ENCODE peak calls at places on chromosomes 13 and 19, in ten cellular contexts. One of them, this sample, is unnamed.

GRCh38 chr19:2476451-2477140 is 669 bp downstream of the GADD45B start:
- DNase-seq in GM06990: peak
- DNase-seq in pons: peak
- DNase-seq in A172: peak
- DNase-seq in AG10803: peak
- DNase-seq in naive thymus-derived CD8-positive, alpha-beta T cell: peak
- DNase-seq in DMS 273 treated with DMSO at 0.1 percent for 48 hours: no peak
- DNase-seq in omental fat pad: no peak
- DNase-seq in HS-5: no peak
- DNase-seq in substantia nigra: peak
- DNase-seq in this sample: peak

GRCh38 chr13:27039171-27039701 is 132.4 kb downstream of the USP12 start:
- DNase-seq in GM06990: no peak
- DNase-seq in pons: no peak
- DNase-seq in A172: no peak
- DNase-seq in AG10803: no peak
- DNase-seq in naive thymus-derived CD8-positive, alpha-beta T cell: no peak
- DNase-seq in DMS 273 treated with DMSO at 0.1 percent for 48 hours: no peak
- DNase-seq in omental fat pad: no peak
- DNase-seq in HS-5: no peak
- DNase-seq in substantia nigra: no peak
- DNase-seq in this sample: no peak

GRCh38 chr19:13014101-13014920 is 19.0 kb downstream of the NFIX start:
- DNase-seq in GM06990: no peak
- DNase-seq in pons: no peak
- DNase-seq in A172: no peak
- DNase-seq in AG10803: peak
- DNase-seq in naive thymus-derived CD8-positive, alpha-beta T cell: no peak
- DNase-seq in DMS 273 treated with DMSO at 0.1 percent for 48 hours: no peak
- DNase-seq in omental fat pad: no peak
- DNase-seq in HS-5: no peak
- DNase-seq in substantia nigra: peak
- DNase-seq in this sample: no peak

GRCh38 chr13:47039106-47039505 is 142.3 kb upstream of the HTR2A start:
- DNase-seq in GM06990: no peak
- DNase-seq in pons: no peak
- DNase-seq in A172: peak
- DNase-seq in AG10803: peak
- DNase-seq in naive thymus-derived CD8-positive, alpha-beta T cell: no peak
- DNase-seq in DMS 273 treated with DMSO at 0.1 percent for 48 hours: no peak
- DNase-seq in omental fat pad: no peak
- DNase-seq in HS-5: no peak
- DNase-seq in substantia nigra: no peak
- DNase-seq in this sample: no peak

GRCh38 chr13:53144826-53145225 is 116.2 kb downstream of the OLFM4 start:
- DNase-seq in GM06990: no peak
- DNase-seq in pons: no peak
- DNase-seq in A172: no peak
- DNase-seq in AG10803: no peak
- DNase-seq in naive thymus-derived CD8-positive, alpha-beta T cell: no peak
- DNase-seq in DMS 273 treated with DMSO at 0.1 percent for 48 hours: no peak
- DNase-seq in omental fat pad: no peak
- DNase-seq in HS-5: no peak
- DNase-seq in substantia nigra: no peak
- DNase-seq in this sample: no peak

GRCh38 chr19:44608391-44608821 is 5.0 kb upstream of the IGSF23 start:
- DNase-seq in GM06990: no peak
- DNase-seq in pons: no peak
- DNase-seq in A172: no peak
- DNase-seq in AG10803: no peak
- DNase-seq in naive thymus-derived CD8-positive, alpha-beta T cell: no peak
- DNase-seq in DMS 273 treated with DMSO at 0.1 percent for 48 hours: peak
- DNase-seq in omental fat pad: no peak
- DNase-seq in HS-5: peak
- DNase-seq in substantia nigra: no peak
- DNase-seq in this sample: no peak

GRCh38 chr19:51333836-51334460 is 8.0 kb downstream of the VSIG10L start:
- DNase-seq in GM06990: no peak
- DNase-seq in pons: no peak
- DNase-seq in A172: no peak
- DNase-seq in AG10803: no peak
- DNase-seq in naive thymus-derived CD8-positive, alpha-beta T cell: no peak
- DNase-seq in DMS 273 treated with DMSO at 0.1 percent for 48 hours: no peak
- DNase-seq in omental fat pad: no peak
- DNase-seq in HS-5: no peak
- DNase-seq in substantia nigra: no peak
- DNase-seq in this sample: no peak

GRCh38 chr19:51607920-51608562 is 22.2 kb downstream of the SIGLEC5 start:
- DNase-seq in GM06990: peak
- DNase-seq in pons: peak
- DNase-seq in A172: peak
- DNase-seq in AG10803: peak
- DNase-seq in naive thymus-derived CD8-positive, alpha-beta T cell: peak
- DNase-seq in DMS 273 treated with DMSO at 0.1 percent for 48 hours: no peak
- DNase-seq in omental fat pad: peak
- DNase-seq in HS-5: no peak
- DNase-seq in substantia nigra: peak
- DNase-seq in this sample: no peak

GRCh38 chr13:85277753-85278152 is 521.5 kb downstream of the SLITRK6 start:
- DNase-seq in GM06990: no peak
- DNase-seq in pons: no peak
- DNase-seq in A172: peak
- DNase-seq in AG10803: no peak
- DNase-seq in naive thymus-derived CD8-positive, alpha-beta T cell: no peak
- DNase-seq in DMS 273 treated with DMSO at 0.1 percent for 48 hours: no peak
- DNase-seq in omental fat pad: no peak
- DNase-seq in HS-5: peak
- DNase-seq in substantia nigra: no peak
- DNase-seq in this sample: no peak

GRCh38 chr19:49872245-49873148 is 4.7 kb downstream of the AKT1S1 start:
- DNase-seq in GM06990: no peak
- DNase-seq in pons: no peak
- DNase-seq in A172: no peak
- DNase-seq in AG10803: no peak
- DNase-seq in naive thymus-derived CD8-positive, alpha-beta T cell: no peak
- DNase-seq in DMS 273 treated with DMSO at 0.1 percent for 48 hours: no peak
- DNase-seq in omental fat pad: no peak
- DNase-seq in HS-5: no peak
- DNase-seq in substantia nigra: no peak
- DNase-seq in this sample: no peak

GRCh38 chr13:110119943-110120905 is 186.7 kb downstream of the COL4A1 start:
- DNase-seq in GM06990: no peak
- DNase-seq in pons: no peak
- DNase-seq in A172: peak
- DNase-seq in AG10803: no peak
- DNase-seq in naive thymus-derived CD8-positive, alpha-beta T cell: no peak
- DNase-seq in DMS 273 treated with DMSO at 0.1 percent for 48 hours: no peak
- DNase-seq in omental fat pad: no peak
- DNase-seq in HS-5: no peak
- DNase-seq in substantia nigra: no peak
- DNase-seq in this sample: no peak

GRCh38 chr13:32938907-32939306 is 77.3 kb upstream of the KL start:
- DNase-seq in GM06990: no peak
- DNase-seq in pons: no peak
- DNase-seq in A172: peak
- DNase-seq in AG10803: peak
- DNase-seq in naive thymus-derived CD8-positive, alpha-beta T cell: no peak
- DNase-seq in DMS 273 treated with DMSO at 0.1 percent for 48 hours: no peak
- DNase-seq in omental fat pad: no peak
- DNase-seq in HS-5: no peak
- DNase-seq in substantia nigra: no peak
- DNase-seq in this sample: no peak

GRCh38 chr19:8305798-8306197 is 2.4 kb downstream of the CD320 start:
- DNase-seq in GM06990: no peak
- DNase-seq in pons: no peak
- DNase-seq in A172: no peak
- DNase-seq in AG10803: no peak
- DNase-seq in naive thymus-derived CD8-positive, alpha-beta T cell: no peak
- DNase-seq in DMS 273 treated with DMSO at 0.1 percent for 48 hours: no peak
- DNase-seq in omental fat pad: no peak
- DNase-seq in HS-5: no peak
- DNase-seq in substantia nigra: no peak
- DNase-seq in this sample: no peak

GRCh38 chr13:83845121-83845520 is 37.2 kb downstream of the SLITRK1 start:
- DNase-seq in GM06990: no peak
- DNase-seq in pons: no peak
- DNase-seq in A172: peak
- DNase-seq in AG10803: peak
- DNase-seq in naive thymus-derived CD8-positive, alpha-beta T cell: no peak
- DNase-seq in DMS 273 treated with DMSO at 0.1 percent for 48 hours: no peak
- DNase-seq in omental fat pad: no peak
- DNase-seq in HS-5: no peak
- DNase-seq in substantia nigra: no peak
- DNase-seq in this sample: no peak

GRCh38 chr13:102136735-102137296 is 265.0 kb downstream of the FGF14 start:
- DNase-seq in GM06990: no peak
- DNase-seq in pons: no peak
- DNase-seq in A172: no peak
- DNase-seq in AG10803: no peak
- DNase-seq in naive thymus-derived CD8-positive, alpha-beta T cell: no peak
- DNase-seq in DMS 273 treated with DMSO at 0.1 percent for 48 hours: no peak
- DNase-seq in omental fat pad: no peak
- DNase-seq in HS-5: no peak
- DNase-seq in substantia nigra: no peak
- DNase-seq in this sample: no peak

GRCh38 chr19:33282036-33282686 is 20.2 kb downstream of the CEBPA start:
- DNase-seq in GM06990: no peak
- DNase-seq in pons: no peak
- DNase-seq in A172: peak
- DNase-seq in AG10803: peak
- DNase-seq in naive thymus-derived CD8-positive, alpha-beta T cell: no peak
- DNase-seq in DMS 273 treated with DMSO at 0.1 percent for 48 hours: no peak
- DNase-seq in omental fat pad: no peak
- DNase-seq in HS-5: no peak
- DNase-seq in substantia nigra: no peak
- DNase-seq in this sample: no peak

GRCh38 chr19:5057860-5058259 is 88.9 kb downstream of the KDM4B start:
- DNase-seq in GM06990: no peak
- DNase-seq in pons: no peak
- DNase-seq in A172: peak
- DNase-seq in AG10803: peak
- DNase-seq in naive thymus-derived CD8-positive, alpha-beta T cell: no peak
- DNase-seq in DMS 273 treated with DMSO at 0.1 percent for 48 hours: no peak
- DNase-seq in omental fat pad: no peak
- DNase-seq in HS-5: no peak
- DNase-seq in substantia nigra: no peak
- DNase-seq in this sample: no peak

GRCh38 chr13:93794197-93794885 is 567.7 kb downstream of the GPC6 start:
- DNase-seq in GM06990: peak
- DNase-seq in pons: no peak
- DNase-seq in A172: no peak
- DNase-seq in AG10803: no peak
- DNase-seq in naive thymus-derived CD8-positive, alpha-beta T cell: no peak
- DNase-seq in DMS 273 treated with DMSO at 0.1 percent for 48 hours: no peak
- DNase-seq in omental fat pad: no peak
- DNase-seq in HS-5: no peak
- DNase-seq in substantia nigra: no peak
- DNase-seq in this sample: no peak

GRCh38 chr13:98478134-98479129 is 98.5 kb downstream of the STK24 start:
- DNase-seq in GM06990: peak
- DNase-seq in pons: no peak
- DNase-seq in A172: peak
- DNase-seq in AG10803: peak
- DNase-seq in naive thymus-derived CD8-positive, alpha-beta T cell: no peak
- DNase-seq in DMS 273 treated with DMSO at 0.1 percent for 48 hours: no peak
- DNase-seq in omental fat pad: no peak
- DNase-seq in HS-5: no peak
- DNase-seq in substantia nigra: no peak
- DNase-seq in this sample: no peak

GRCh38 chr19:34336781-34337271 is 28.2 kb upstream of the GPI start:
- DNase-seq in GM06990: no peak
- DNase-seq in pons: peak
- DNase-seq in A172: no peak
- DNase-seq in AG10803: peak
- DNase-seq in naive thymus-derived CD8-positive, alpha-beta T cell: peak
- DNase-seq in DMS 273 treated with DMSO at 0.1 percent for 48 hours: no peak
- DNase-seq in omental fat pad: no peak
- DNase-seq in HS-5: no peak
- DNase-seq in substantia nigra: no peak
- DNase-seq in this sample: peak

GRCh38 chr19:16213076-16213475 is 15.4 kb downstream of the AP1M1 start:
- DNase-seq in GM06990: no peak
- DNase-seq in pons: no peak
- DNase-seq in A172: no peak
- DNase-seq in AG10803: no peak
- DNase-seq in naive thymus-derived CD8-positive, alpha-beta T cell: no peak
- DNase-seq in DMS 273 treated with DMSO at 0.1 percent for 48 hours: no peak
- DNase-seq in omental fat pad: no peak
- DNase-seq in HS-5: no peak
- DNase-seq in substantia nigra: no peak
- DNase-seq in this sample: no peak

GRCh38 chr13:93882086-93882651 is 597.3 kb downstream of the DCT start:
- DNase-seq in GM06990: no peak
- DNase-seq in pons: no peak
- DNase-seq in A172: peak
- DNase-seq in AG10803: no peak
- DNase-seq in naive thymus-derived CD8-positive, alpha-beta T cell: no peak
- DNase-seq in DMS 273 treated with DMSO at 0.1 percent for 48 hours: no peak
- DNase-seq in omental fat pad: no peak
- DNase-seq in HS-5: no peak
- DNase-seq in substantia nigra: no peak
- DNase-seq in this sample: no peak

GRCh38 chr13:106513608-106514007 is 21.9 kb downstream of the EFNB2 start:
- DNase-seq in GM06990: no peak
- DNase-seq in pons: no peak
- DNase-seq in A172: no peak
- DNase-seq in AG10803: no peak
- DNase-seq in naive thymus-derived CD8-positive, alpha-beta T cell: no peak
- DNase-seq in DMS 273 treated with DMSO at 0.1 percent for 48 hours: no peak
- DNase-seq in omental fat pad: no peak
- DNase-seq in HS-5: no peak
- DNase-seq in substantia nigra: no peak
- DNase-seq in this sample: no peak

GRCh38 chr19:35269425-35270117 is 809 bp downstream of the USF2 start:
- DNase-seq in GM06990: peak
- DNase-seq in pons: peak
- DNase-seq in A172: peak
- DNase-seq in AG10803: peak
- DNase-seq in naive thymus-derived CD8-positive, alpha-beta T cell: peak
- DNase-seq in DMS 273 treated with DMSO at 0.1 percent for 48 hours: peak
- DNase-seq in omental fat pad: peak
- DNase-seq in HS-5: peak
- DNase-seq in substantia nigra: peak
- DNase-seq in this sample: peak

GRCh38 chr13:26222523-26223046 is 471 bp upstream of the RNF6 start:
- DNase-seq in GM06990: no peak
- DNase-seq in pons: no peak
- DNase-seq in A172: no peak
- DNase-seq in AG10803: no peak
- DNase-seq in naive thymus-derived CD8-positive, alpha-beta T cell: no peak
- DNase-seq in DMS 273 treated with DMSO at 0.1 percent for 48 hours: no peak
- DNase-seq in omental fat pad: no peak
- DNase-seq in HS-5: no peak
- DNase-seq in substantia nigra: no peak
- DNase-seq in this sample: no peak

GRCh38 chr19:5957132-5957531 is 20.8 kb downstream of the RANBP3 start:
- DNase-seq in GM06990: no peak
- DNase-seq in pons: no peak
- DNase-seq in A172: peak
- DNase-seq in AG10803: no peak
- DNase-seq in naive thymus-derived CD8-positive, alpha-beta T cell: no peak
- DNase-seq in DMS 273 treated with DMSO at 0.1 percent for 48 hours: no peak
- DNase-seq in omental fat pad: no peak
- DNase-seq in HS-5: no peak
- DNase-seq in substantia nigra: no peak
- DNase-seq in this sample: no peak

GRCh38 chr19:1252818-1253513 is 4.6 kb downstream of the MIDN start:
- DNase-seq in GM06990: peak
- DNase-seq in pons: peak
- DNase-seq in A172: peak
- DNase-seq in AG10803: peak
- DNase-seq in naive thymus-derived CD8-positive, alpha-beta T cell: peak
- DNase-seq in DMS 273 treated with DMSO at 0.1 percent for 48 hours: no peak
- DNase-seq in omental fat pad: no peak
- DNase-seq in HS-5: no peak
- DNase-seq in substantia nigra: peak
- DNase-seq in this sample: peak

GRCh38 chr19:18496167-18496979 is 25.5 kb downstream of the ELL start:
- DNase-seq in GM06990: no peak
- DNase-seq in pons: no peak
- DNase-seq in A172: peak
- DNase-seq in AG10803: peak
- DNase-seq in naive thymus-derived CD8-positive, alpha-beta T cell: peak
- DNase-seq in DMS 273 treated with DMSO at 0.1 percent for 48 hours: no peak
- DNase-seq in omental fat pad: no peak
- DNase-seq in HS-5: peak
- DNase-seq in substantia nigra: no peak
- DNase-seq in this sample: peak

This sample was measured in central memory CD8-positive, alpha-beta T cell.